ENCODE peak calls at places on chromosomes 16 and 17, in nine cellular contexts. E is ascending aorta, X is cardiac muscle cell, W is neural crest cell, C is HFFc6, H is heart left ventricle, S is lower leg skin, K is dorsolateral prefrontal cortex, Y is Calu3. O is an unnamed sample.

GRCh38 chr16:25093208-25094061 is 18.1 kb upstream of the LCMT1 start:
- DNase-seq in X (no peak), W (no peak), E (no peak), S (peak), C (no peak), H (no peak), Y (no peak), K (no peak), O (no peak)

GRCh38 chr17:16942141-16943031 is 29.5 kb downstream of the TNFRSF13B start:
- DNase-seq in W (no peak), H (no peak), S (no peak), Y (no peak), K (no peak), C (no peak), X (no peak), E (no peak), O (no peak)

GRCh38 chr17:77247048-77247541 is 106.3 kb downstream of the SEC14L1 start:
- DNase-seq in H (peak), E (no peak), K (peak), X (peak), C (peak), S (peak), W (peak), Y (peak), O (peak)

GRCh38 chr16:72202014-72202413 is 30.1 kb upstream of the PMFBP1 start:
- DNase-seq in H (no peak), E (no peak), K (no peak), Y (no peak), W (no peak), X (no peak), S (no peak), C (no peak), O (no peak)

GRCh38 chr16:81006472-81007311 is at the start of the genes CENPN and CMC2:
- DNase-seq in H (peak), C (peak), K (peak), Y (peak), W (peak), E (peak), X (peak), S (peak), O (peak)

GRCh38 chr17:17228521-17229279 is 8.3 kb downstream of the FLCN start:
- DNase-seq in W (no peak), S (no peak), H (no peak), E (no peak), C (no peak), Y (no peak), X (no peak), K (no peak), O (no peak)

GRCh38 chr17:17322516-17323510 is 19.6 kb downstream of the NT5M start:
- DNase-seq in S (no peak), K (no peak), H (peak), Y (no peak), X (no peak), W (no peak), E (no peak), C (no peak), O (no peak)

GRCh38 chr16:29662729-29663019 is 373 bp upstream of the SPN start:
- DNase-seq in S (no peak), C (no peak), K (no peak), E (no peak), X (no peak), H (no peak), Y (no peak), W (no peak), O (no peak)

GRCh38 chr16:21598676-21599157 is 660 bp upstream of the METTL9 start:
- DNase-seq in E (no peak), H (no peak), Y (peak), X (no peak), S (peak), C (no peak), W (peak), K (no peak), O (peak)

GRCh38 chr16:11780988-11781680 is 15.9 kb downstream of the ZC3H7A start:
- DNase-seq in K (no peak), H (no peak), Y (no peak), C (no peak), X (no peak), E (no peak), W (no peak), S (no peak), O (no peak)

GRCh38 chr16:50602126-50602525 is 53.9 kb downstream of the NKD1 start:
- DNase-seq in K (no peak), C (no peak), E (no peak), Y (no peak), S (no peak), X (no peak), W (no peak), H (no peak), O (no peak)

GRCh38 chr16:17768257-17768656 is 297.5 kb upstream of the XYLT1 start:
- DNase-seq in W (no peak), H (no peak), Y (no peak), X (no peak), C (peak), E (no peak), K (no peak), S (no peak), O (no peak)

GRCh38 chr17:15963670-15964110 is 18.8 kb downstream of the ADORA2B start:
- DNase-seq in H (no peak), X (no peak), W (no peak), C (no peak), E (no peak), K (no peak), Y (no peak), S (no peak), O (no peak)

GRCh38 chr17:35404360-35404759 is 27.9 kb downstream of the SLFN12 start:
- DNase-seq in C (no peak), E (no peak), X (no peak), K (no peak), S (no peak), Y (no peak), W (no peak), H (no peak), O (no peak)

GRCh38 chr17:73430848-73431247 is 119.0 kb upstream of the CDC42EP4 start:
- DNase-seq in W (no peak), H (no peak), S (no peak), X (no peak), C (no peak), E (no peak), Y (no peak), K (no peak), O (no peak)

GRCh38 chr17:42342242-42343008 is 45.8 kb downstream of the STAT3 start:
- DNase-seq in S (no peak), C (peak), E (no peak), Y (no peak), K (no peak), W (no peak), H (no peak), X (no peak), O (no peak)

GRCh38 chr16:65064131-65064530 is 57.7 kb downstream of the CDH11 start:
- DNase-seq in S (no peak), X (no peak), C (no peak), H (no peak), W (no peak), K (no peak), E (no peak), Y (no peak), O (no peak)

GRCh38 chr16:84600343-84601229 is 17.3 kb downstream of the COTL1 start:
- DNase-seq in Y (no peak), H (no peak), X (no peak), E (no peak), W (no peak), C (no peak), S (no peak), K (no peak), O (no peak)

GRCh38 chr16:56263711-56264608 is 72.7 kb downstream of the GNAO1 start:
- DNase-seq in Y (no peak), X (peak), W (peak), K (peak), E (no peak), C (no peak), S (no peak), H (peak), O (no peak)

GRCh38 chr16:87580855-87581261 is 21.4 kb upstream of the JPH3 start:
- DNase-seq in K (no peak), W (no peak), X (no peak), S (no peak), Y (no peak), H (no peak), C (peak), E (no peak), O (no peak)

DNA sequence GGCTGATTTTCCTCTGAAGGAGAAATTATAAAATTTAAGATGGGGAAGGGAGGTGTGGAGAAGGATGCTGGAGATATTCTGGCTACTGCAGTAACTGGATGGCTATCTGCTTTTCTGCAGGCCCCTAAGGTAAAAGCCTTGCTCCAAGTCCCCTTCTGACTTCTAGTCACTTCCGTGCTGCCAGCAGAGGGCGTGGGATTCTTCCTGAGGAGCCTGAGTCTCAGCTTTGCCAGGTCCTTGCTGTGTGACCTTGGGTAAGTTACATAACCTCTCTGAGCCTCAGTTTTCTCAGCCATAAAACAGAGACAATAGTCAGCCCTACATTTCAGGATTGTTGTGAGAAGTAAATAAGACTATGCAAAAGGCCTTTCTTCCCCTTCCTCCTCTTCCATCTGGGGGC is 24.3 kb upstream of the TMEM220 start:
- DNase-seq in H (no peak), Y (peak), S (no peak), K (no peak), X (peak), C (no peak), E (no peak), W (peak), O (no peak)
- TF ChIP-seq CTCF in H (no peak), Y (peak), S (no peak), K (no peak), X (peak), C (peak), E (no peak), W (peak), O (peak)

GRCh38 chr17:55442953-55443683 is 21.5 kb upstream of the MMD start:
- DNase-seq in Y (no peak), H (no peak), X (no peak), W (no peak), K (no peak), S (no peak), E (no peak), C (no peak), O (no peak)

GRCh38 chr17:55446581-55447205 is 25.1 kb upstream of the MMD start:
- DNase-seq in K (no peak), Y (no peak), E (no peak), X (no peak), W (no peak), H (no peak), C (no peak), S (no peak), O (no peak)

GRCh38 chr17:55442462-55442861 is 20.8 kb upstream of the MMD start:
- DNase-seq in C (no peak), S (no peak), X (no peak), K (no peak), Y (no peak), E (no peak), W (no peak), H (no peak), O (no peak)

GRCh38 chr17:55443904-55444303 is 22.3 kb upstream of the MMD start:
- DNase-seq in C (no peak), K (no peak), Y (no peak), E (no peak), W (no peak), H (no peak), X (no peak), S (no peak), O (no peak)

GRCh38 chr17:55444471-55445441 is 23.1 kb upstream of the MMD start:
- DNase-seq in C (no peak), X (no peak), Y (peak), H (no peak), S (no peak), K (no peak), W (no peak), E (no peak), O (no peak)
- TF ChIP-seq CTCF in C (no peak), X (no peak), Y (no peak), H (no peak), S (no peak), K (no peak), W (no peak), E (no peak), O (no peak)

GRCh38 chr17:49180998-49181635 is 29.3 kb downstream of the GNGT2 start:
- DNase-seq in Y (no peak), W (no peak), E (no peak), K (no peak), C (no peak), H (no peak), X (no peak), S (no peak), O (no peak)

GRCh38 chr17:49183801-49184200 is 26.6 kb downstream of the GNGT2 start:
- DNase-seq in W (no peak), X (no peak), E (no peak), K (no peak), Y (no peak), C (no peak), H (no peak), S (no peak), O (no peak)

GRCh38 chr17:49183341-49183740 is 27.0 kb downstream of the GNGT2 start:
- DNase-seq in H (no peak), W (no peak), Y (no peak), X (no peak), E (no peak), C (no peak), S (no peak), K (no peak), O (no peak)

DNA sequence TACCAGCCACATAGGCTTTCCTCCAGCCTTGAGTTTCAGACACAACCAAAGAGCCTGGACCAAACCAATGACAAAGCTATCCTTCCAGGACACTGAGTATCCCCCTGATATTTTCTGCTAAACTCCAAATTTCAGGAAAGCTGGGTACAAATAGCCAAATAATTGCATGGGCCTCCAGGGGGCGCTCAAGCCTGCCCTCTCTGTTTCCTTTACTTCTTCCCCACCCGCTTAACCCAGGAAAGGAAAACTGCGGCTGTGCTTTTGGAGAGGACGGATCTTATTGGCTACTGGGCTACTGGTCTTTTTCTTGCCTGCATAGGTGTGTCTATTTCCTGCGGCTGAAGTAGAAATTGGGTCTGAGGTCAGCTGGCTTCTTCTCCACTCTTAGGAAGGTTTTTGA is 30.1 kb downstream of the GNGT2 start:
- DNase-seq in C (peak), H (peak), S (peak), E (no peak), Y (peak), X (peak), K (peak), W (peak), O (peak)
- TF ChIP-seq CTCF in C (peak), H (peak), S (peak), E (peak), Y (peak), X (peak), K (peak), W (peak), O (peak)

GRCh38 chr17:409308-409847 is 56.8 kb upstream of the RPH3AL start:
- DNase-seq in H (no peak), W (no peak), Y (no peak), X (no peak), K (no peak), C (no peak), S (no peak), E (no peak), O (no peak)

GRCh38 chr17:412211-413015 is 59.8 kb upstream of the RPH3AL start:
- DNase-seq in X (peak), Y (peak), C (peak), S (peak), E (no peak), H (peak), W (peak), K (peak), O (peak)

GRCh38 chr17:409848-410673 is 57.5 kb upstream of the RPH3AL start:
- DNase-seq in K (peak), E (peak), X (peak), Y (peak), W (peak), H (peak), C (peak), S (peak), O (peak)

GRCh38 chr17:411416-412120 is 59.0 kb upstream of the RPH3AL start:
- DNase-seq in X (no peak), Y (no peak), W (no peak), C (no peak), S (no peak), H (no peak), E (no peak), K (no peak), O (no peak)

GRCh38 chr17:410674-411401 is 58.2 kb upstream of the RPH3AL start:
- DNase-seq in C (peak), X (no peak), S (no peak), K (peak), E (no peak), W (no peak), H (no peak), Y (peak), O (no peak)
- TF ChIP-seq CTCF in C (peak), X (no peak), S (no peak), K (no peak), E (no peak), W (no peak), H (no peak), Y (no peak), O (no peak)

DNA sequence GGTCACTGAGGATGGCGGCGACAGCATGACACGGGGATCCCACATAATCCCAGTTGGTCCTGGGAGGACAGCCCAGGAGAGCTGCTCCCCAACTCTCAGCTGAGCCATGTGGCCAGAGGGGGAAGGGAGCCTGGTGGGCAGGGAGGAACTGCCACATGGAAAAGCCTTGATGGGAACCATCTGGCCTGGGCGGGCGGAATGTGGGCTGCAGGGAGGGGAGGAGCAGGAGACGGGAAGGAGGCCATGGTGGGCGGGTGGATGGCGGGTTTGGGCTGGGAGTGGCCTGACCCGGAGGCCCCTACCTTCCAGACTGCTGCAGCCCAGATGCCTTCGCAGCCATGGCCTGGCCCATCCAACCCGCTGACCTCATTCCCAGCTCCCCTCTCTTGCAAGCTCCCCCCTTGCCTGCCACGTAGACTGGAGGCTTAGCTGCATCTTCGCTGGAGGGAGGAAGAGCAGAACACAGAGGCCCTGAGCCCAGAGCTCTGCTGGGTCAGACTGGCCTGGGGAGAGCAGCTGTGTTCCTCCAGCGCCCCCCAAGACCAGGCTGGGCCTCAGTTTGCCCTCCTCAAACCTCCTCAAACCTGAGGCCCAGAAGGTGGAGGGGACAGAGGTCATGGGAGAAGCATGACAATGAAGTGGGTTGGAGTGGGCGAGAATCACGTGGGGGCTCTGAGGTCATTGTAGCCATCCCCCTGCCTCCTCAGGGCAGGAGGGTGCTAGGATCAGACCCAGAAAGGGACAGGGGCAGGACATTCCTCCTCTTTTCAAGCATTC is 8.2 kb upstream of the COL1A1 start:
- DNase-seq in W (peak), X (peak), Y (no peak), E (peak), H (peak), S (peak), C (peak), K (no peak), O (peak)
- TF ChIP-seq CTCF in W (no peak), X (no peak), Y (no peak), E (no peak), H (no peak), S (no peak), C (no peak), K (no peak), O (no peak)

DNA sequence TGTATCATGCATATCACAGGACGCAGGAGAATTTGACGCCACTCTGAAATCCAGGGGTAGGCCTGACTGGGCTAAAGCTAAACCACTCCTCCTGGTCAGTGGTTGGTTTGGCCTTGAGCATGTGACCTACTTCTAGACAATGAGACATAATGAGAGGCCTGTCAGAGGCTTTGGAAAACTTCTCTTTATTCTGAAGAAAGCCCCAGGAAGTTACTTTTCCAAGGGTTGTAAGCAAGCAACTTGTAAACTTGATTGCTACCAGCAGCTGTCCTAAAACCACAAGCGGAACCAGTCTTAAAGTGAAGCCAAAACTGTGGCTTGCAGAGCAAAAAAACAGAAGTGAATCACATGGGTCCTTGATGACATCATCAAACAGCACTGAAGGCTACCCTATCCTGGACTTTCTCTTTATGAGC is 138.2 kb upstream of the COX10 start:
- DNase-seq in H (peak), C (no peak), Y (no peak), X (no peak), K (peak), S (peak), E (no peak), W (no peak), O (no peak)
- TF ChIP-seq CTCF in H (no peak), C (no peak), Y (no peak), X (no peak), K (no peak), S (no peak), E (no peak), W (no peak), O (no peak)

O was measured in endothelial cell.